ENCODE peak calls at places on chromosomes 1 and 21, in ten cellular contexts. One of them, this sample, is unnamed.

GRCh38 chr1:204202481-204202880 is 6.2 kb upstream of the KISS1 start:
- DNase-seq in kidney: no peak
- DNase-seq in DND-41: no peak
- DNase-seq in SK-N-SH: no peak
- DNase-seq in MM.1S: no peak
- DNase-seq in GM12878: no peak
- DNase-seq in mammary epithelial cell: no peak
- DNase-seq in neural progenitor cell: no peak
- DNase-seq in PC-3: no peak
- DNase-seq in IMR-90: no peak
- DNase-seq in this sample: no peak

GRCh38 chr1:205480349-205481278 is 23.9 kb upstream of the CDK18 start:
- DNase-seq in IMR-90: no peak
- DNase-seq in neural progenitor cell: no peak
- DNase-seq in SK-N-SH: no peak
- DNase-seq in DND-41: no peak
- DNase-seq in mammary epithelial cell: no peak
- DNase-seq in GM12878: peak; percentile 73
- DNase-seq in MM.1S: peak; percentile 52
- DNase-seq in kidney: no peak
- DNase-seq in PC-3: no peak
- DNase-seq in this sample: no peak

GRCh38 chr1:186292875-186293274 is 82.2 kb downstream of the TPR start:
- DNase-seq in neural progenitor cell: no peak
- DNase-seq in mammary epithelial cell: no peak
- DNase-seq in GM12878: no peak
- DNase-seq in MM.1S: no peak
- DNase-seq in DND-41: no peak
- DNase-seq in kidney: no peak
- DNase-seq in PC-3: no peak
- DNase-seq in SK-N-SH: no peak
- DNase-seq in IMR-90: no peak
- DNase-seq in this sample: no peak

GRCh38 chr1:106651028-106651752 is 405.3 kb upstream of the PRMT6 start:
- DNase-seq in DND-41: no peak
- DNase-seq in GM12878: no peak
- DNase-seq in IMR-90: no peak
- DNase-seq in SK-N-SH: no peak
- DNase-seq in mammary epithelial cell: no peak
- DNase-seq in kidney: no peak
- DNase-seq in PC-3: no peak
- DNase-seq in neural progenitor cell: no peak
- DNase-seq in MM.1S: no peak
- DNase-seq in this sample: no peak

GRCh38 chr21:30232011-30232410 is 16.1 kb upstream of the CLDN8 start:
- DNase-seq in GM12878: no peak
- DNase-seq in DND-41: no peak
- DNase-seq in IMR-90: no peak
- DNase-seq in SK-N-SH: no peak
- DNase-seq in PC-3: no peak
- DNase-seq in MM.1S: no peak
- DNase-seq in kidney: no peak
- DNase-seq in neural progenitor cell: no peak
- DNase-seq in mammary epithelial cell: no peak
- DNase-seq in this sample: no peak

GRCh38 chr21:33799378-33800090 is 116.1 kb downstream of the ATP5PO start:
- DNase-seq in DND-41: no peak
- DNase-seq in mammary epithelial cell: no peak
- DNase-seq in kidney: no peak
- DNase-seq in neural progenitor cell: peak; percentile 80
- DNase-seq in GM12878: no peak
- DNase-seq in PC-3: no peak
- DNase-seq in IMR-90: no peak
- DNase-seq in SK-N-SH: no peak
- DNase-seq in MM.1S: no peak
- DNase-seq in this sample: peak; percentile 47

GRCh38 chr1:175307160-175307559 is 114.6 kb upstream of the KIAA0040 start:
- DNase-seq in kidney: no peak
- DNase-seq in SK-N-SH: no peak
- DNase-seq in neural progenitor cell: no peak
- DNase-seq in GM12878: no peak
- DNase-seq in IMR-90: no peak
- DNase-seq in PC-3: no peak
- DNase-seq in DND-41: no peak
- DNase-seq in mammary epithelial cell: no peak
- DNase-seq in MM.1S: peak; percentile 53
- DNase-seq in this sample: no peak

GRCh38 chr1:153356392-153357075 is 1.1 kb upstream of the S100A9 start:
- DNase-seq in IMR-90: no peak
- DNase-seq in neural progenitor cell: no peak
- DNase-seq in PC-3: no peak
- DNase-seq in GM12878: no peak
- DNase-seq in MM.1S: no peak
- DNase-seq in SK-N-SH: no peak
- DNase-seq in DND-41: no peak
- DNase-seq in kidney: no peak
- DNase-seq in mammary epithelial cell: no peak
- DNase-seq in this sample: no peak

GRCh38 chr1:221823566-221823965 is 81.7 kb upstream of the DUSP10 start:
- DNase-seq in SK-N-SH: no peak
- DNase-seq in DND-41: no peak
- DNase-seq in kidney: no peak
- DNase-seq in IMR-90: no peak
- DNase-seq in GM12878: no peak
- DNase-seq in PC-3: no peak
- DNase-seq in neural progenitor cell: no peak
- DNase-seq in MM.1S: no peak
- DNase-seq in mammary epithelial cell: no peak
- DNase-seq in this sample: no peak

GRCh38 chr1:160127865-160128523 is 12.4 kb downstream of the ATP1A2 start:
- DNase-seq in kidney: peak; percentile 4
- DNase-seq in IMR-90: peak; percentile 60
- DNase-seq in GM12878: no peak
- DNase-seq in neural progenitor cell: no peak
- DNase-seq in MM.1S: no peak
- DNase-seq in PC-3: peak; percentile 54
- DNase-seq in SK-N-SH: no peak
- DNase-seq in mammary epithelial cell: no peak
- DNase-seq in DND-41: no peak
- DNase-seq in this sample: peak; percentile 38

GRCh38 chr1:173383341-173383740 is 93.8 kb upstream of the PRDX6 start:
- DNase-seq in kidney: no peak
- DNase-seq in SK-N-SH: no peak
- DNase-seq in neural progenitor cell: no peak
- DNase-seq in DND-41: no peak
- DNase-seq in MM.1S: no peak
- DNase-seq in IMR-90: peak; percentile 35
- DNase-seq in PC-3: no peak
- DNase-seq in GM12878: no peak
- DNase-seq in mammary epithelial cell: no peak
- DNase-seq in this sample: no peak

GRCh38 chr1:7395251-7395650 is 375.8 kb upstream of the VAMP3 start:
- DNase-seq in SK-N-SH: no peak
- DNase-seq in GM12878: no peak
- DNase-seq in neural progenitor cell: no peak
- DNase-seq in PC-3: no peak
- DNase-seq in mammary epithelial cell: no peak
- DNase-seq in DND-41: no peak
- DNase-seq in kidney: no peak
- DNase-seq in IMR-90: no peak
- DNase-seq in MM.1S: no peak
- DNase-seq in this sample: no peak

GRCh38 chr1:183236158-183236725 is 50.2 kb downstream of the LAMC2 start:
- DNase-seq in kidney: no peak
- DNase-seq in neural progenitor cell: peak; percentile 68
- DNase-seq in SK-N-SH: no peak
- DNase-seq in MM.1S: no peak
- DNase-seq in DND-41: no peak
- DNase-seq in GM12878: no peak
- DNase-seq in PC-3: no peak
- DNase-seq in mammary epithelial cell: no peak
- DNase-seq in IMR-90: no peak
- DNase-seq in this sample: no peak

GRCh38 chr1:10897321-10897980 is 101.0 kb upstream of the CASZ1 start:
- DNase-seq in mammary epithelial cell: peak; percentile 61
- DNase-seq in DND-41: no peak
- DNase-seq in kidney: no peak
- DNase-seq in neural progenitor cell: no peak
- DNase-seq in MM.1S: no peak
- DNase-seq in SK-N-SH: no peak
- DNase-seq in IMR-90: no peak
- DNase-seq in GM12878: no peak
- DNase-seq in PC-3: peak; percentile 76
- DNase-seq in this sample: no peak

GRCh38 chr1:10899490-10900264 is 103.2 kb upstream of the CASZ1 start:
- DNase-seq in IMR-90: no peak
- DNase-seq in MM.1S: no peak
- DNase-seq in PC-3: peak; percentile 77
- DNase-seq in SK-N-SH: no peak
- DNase-seq in DND-41: no peak
- DNase-seq in kidney: peak; percentile 28
- DNase-seq in GM12878: no peak
- DNase-seq in mammary epithelial cell: peak; percentile 95
- DNase-seq in neural progenitor cell: no peak
- DNase-seq in this sample: no peak

GRCh38 chr1:10898921-10899320 is 102.5 kb upstream of the CASZ1 start:
- DNase-seq in MM.1S: no peak
- DNase-seq in GM12878: no peak
- DNase-seq in IMR-90: no peak
- DNase-seq in PC-3: no peak
- DNase-seq in DND-41: no peak
- DNase-seq in kidney: peak; percentile 47
- DNase-seq in SK-N-SH: no peak
- DNase-seq in mammary epithelial cell: no peak
- DNase-seq in neural progenitor cell: no peak
- DNase-seq in this sample: no peak

GRCh38 chr1:10896673-10897072 is 100.2 kb upstream of the CASZ1 start:
- DNase-seq in mammary epithelial cell: no peak
- DNase-seq in kidney: no peak
- DNase-seq in DND-41: no peak
- DNase-seq in neural progenitor cell: no peak
- DNase-seq in GM12878: no peak
- DNase-seq in SK-N-SH: no peak
- DNase-seq in IMR-90: no peak
- DNase-seq in PC-3: no peak
- DNase-seq in MM.1S: no peak
- DNase-seq in this sample: no peak

GRCh38 chr1:10897981-10898728 is 101.7 kb upstream of the CASZ1 start:
- DNase-seq in PC-3: peak; percentile 55
- DNase-seq in IMR-90: no peak
- DNase-seq in kidney: no peak
- DNase-seq in GM12878: no peak
- DNase-seq in mammary epithelial cell: peak; percentile 58
- DNase-seq in neural progenitor cell: no peak
- DNase-seq in MM.1S: no peak
- DNase-seq in SK-N-SH: no peak
- DNase-seq in DND-41: no peak
- DNase-seq in this sample: peak; percentile 12
- H3K9ac ChIP-seq in PC-3: peak overlapping the region; percentile 49
- H3K9ac ChIP-seq in IMR-90: no peak overlapping the region
- H3K9ac ChIP-seq in kidney: no peak overlapping the region
- H3K9ac ChIP-seq in GM12878: no peak overlapping the region
- H3K9ac ChIP-seq in mammary epithelial cell: no peak overlapping the region
- H3K9ac ChIP-seq in neural progenitor cell: no peak overlapping the region
- H3K9ac ChIP-seq in MM.1S: no peak overlapping the region
- H3K9ac ChIP-seq in SK-N-SH: no peak overlapping the region
- H3K9ac ChIP-seq in DND-41: no peak overlapping the region
- H3K9ac ChIP-seq in this sample: no peak overlapping the region

GRCh38 chr21:16454371-16454770 is 724.6 kb downstream of the USP25 start:
- DNase-seq in mammary epithelial cell: no peak
- DNase-seq in SK-N-SH: no peak
- DNase-seq in neural progenitor cell: no peak
- DNase-seq in MM.1S: peak; percentile 15
- DNase-seq in kidney: no peak
- DNase-seq in IMR-90: no peak
- DNase-seq in DND-41: no peak
- DNase-seq in GM12878: no peak
- DNase-seq in PC-3: no peak
- DNase-seq in this sample: peak; percentile 16
- TF ChIP-seq CTCF in mammary epithelial cell: peak; percentile 52
- TF ChIP-seq CTCF in SK-N-SH: peak; percentile 50
- TF ChIP-seq CTCF in neural progenitor cell: peak; percentile 26
- TF ChIP-seq CTCF in MM.1S: peak; percentile 22
- TF ChIP-seq CTCF in kidney: peak; percentile 18
- TF ChIP-seq CTCF in IMR-90: no peak
- TF ChIP-seq CTCF in DND-41: no peak
- TF ChIP-seq CTCF in GM12878: no peak
- TF ChIP-seq CTCF in PC-3: peak; percentile 44
- TF ChIP-seq CTCF in this sample: peak; percentile 11

GRCh38 chr1:15385420-15385819 is 24.3 kb upstream of the EFHD2 start:
- DNase-seq in kidney: no peak
- DNase-seq in GM12878: no peak
- DNase-seq in IMR-90: no peak
- DNase-seq in neural progenitor cell: no peak
- DNase-seq in SK-N-SH: no peak
- DNase-seq in PC-3: no peak
- DNase-seq in DND-41: no peak
- DNase-seq in MM.1S: no peak
- DNase-seq in mammary epithelial cell: no peak
- DNase-seq in this sample: no peak

GRCh38 chr1:15382601-15383518 is 26.8 kb upstream of the EFHD2 start:
- DNase-seq in kidney: no peak
- DNase-seq in PC-3: no peak
- DNase-seq in DND-41: no peak
- DNase-seq in MM.1S: no peak
- DNase-seq in neural progenitor cell: no peak
- DNase-seq in IMR-90: no peak
- DNase-seq in SK-N-SH: no peak
- DNase-seq in GM12878: no peak
- DNase-seq in mammary epithelial cell: peak; percentile 41
- DNase-seq in this sample: no peak

GRCh38 chr1:15386128-15386824 is 23.4 kb upstream of the EFHD2 start:
- DNase-seq in PC-3: no peak
- DNase-seq in DND-41: no peak
- DNase-seq in neural progenitor cell: peak; percentile 74
- DNase-seq in IMR-90: no peak
- DNase-seq in SK-N-SH: no peak
- DNase-seq in MM.1S: no peak
- DNase-seq in kidney: no peak
- DNase-seq in mammary epithelial cell: no peak
- DNase-seq in GM12878: no peak
- DNase-seq in this sample: peak; percentile 35

GRCh38 chr1:15383810-15384209 is 25.9 kb upstream of the EFHD2 start:
- DNase-seq in neural progenitor cell: no peak
- DNase-seq in IMR-90: no peak
- DNase-seq in GM12878: no peak
- DNase-seq in mammary epithelial cell: no peak
- DNase-seq in kidney: no peak
- DNase-seq in MM.1S: no peak
- DNase-seq in PC-3: no peak
- DNase-seq in SK-N-SH: no peak
- DNase-seq in DND-41: no peak
- DNase-seq in this sample: no peak

GRCh38 chr1:15384301-15384901 is 25.3 kb upstream of the EFHD2 start:
- DNase-seq in MM.1S: peak; percentile 58
- DNase-seq in SK-N-SH: peak; percentile 75
- DNase-seq in DND-41: no peak
- DNase-seq in GM12878: peak; percentile 24
- DNase-seq in neural progenitor cell: peak; percentile 93
- DNase-seq in mammary epithelial cell: no peak
- DNase-seq in kidney: no peak
- DNase-seq in IMR-90: no peak
- DNase-seq in PC-3: no peak
- DNase-seq in this sample: no peak
- H3K9ac ChIP-seq in MM.1S: peak overlapping the region; percentile 22
- H3K9ac ChIP-seq in SK-N-SH: no peak overlapping the region
- H3K9ac ChIP-seq in DND-41: no peak overlapping the region
- H3K9ac ChIP-seq in GM12878: peak overlapping the region; percentile 32
- H3K9ac ChIP-seq in neural progenitor cell: no peak overlapping the region
- H3K9ac ChIP-seq in mammary epithelial cell: no peak overlapping the region
- H3K9ac ChIP-seq in kidney: no peak overlapping the region
- H3K9ac ChIP-seq in IMR-90: no peak overlapping the region
- H3K9ac ChIP-seq in PC-3: no peak overlapping the region
- H3K9ac ChIP-seq in this sample: no peak overlapping the region

GRCh38 chr1:87279966-87280535 is 48.6 kb upstream of the LMO4 start:
- DNase-seq in kidney: no peak
- DNase-seq in mammary epithelial cell: no peak
- DNase-seq in neural progenitor cell: no peak
- DNase-seq in IMR-90: peak; percentile 16
- DNase-seq in MM.1S: peak; percentile 23
- DNase-seq in GM12878: no peak
- DNase-seq in PC-3: peak; percentile 45
- DNase-seq in DND-41: no peak
- DNase-seq in SK-N-SH: no peak
- DNase-seq in this sample: peak; percentile 16
- TF ChIP-seq CTCF in kidney: no peak
- TF ChIP-seq CTCF in mammary epithelial cell: no peak
- TF ChIP-seq CTCF in neural progenitor cell: peak; percentile 43
- TF ChIP-seq CTCF in IMR-90: no peak
- TF ChIP-seq CTCF in MM.1S: peak; percentile 23
- TF ChIP-seq CTCF in GM12878: peak; percentile 34
- TF ChIP-seq CTCF in PC-3: peak; percentile 61
- TF ChIP-seq CTCF in DND-41: peak; percentile 16
- TF ChIP-seq CTCF in SK-N-SH: peak; percentile 33
- TF ChIP-seq CTCF in this sample: no peak

This sample was measured in fibroblast of lung.